ENCODE peak calls at places on chromosomes 6 and 20, in four cellular contexts. R, H, F and L are unnamed samples.

GRCh38 chr6:37483502-37483901 is 16.2 kb downstream of the CCDC167 start:
- DNase-seq in R (no peak), H (no peak), F (no peak), L (no peak)

GRCh38 chr6:149938571-149939462 is 3.0 kb upstream of the ULBP2 start:
- DNase-seq in R (no peak), H (no peak), F (no peak), L (no peak)

GRCh38 chr6:159540152-159540551 is 152.9 kb downstream of the SOD2 start:
- DNase-seq in R (peak; percentile 14), H (peak; percentile 59), F (no peak), L (no peak)

GRCh38 chr6:39350723-39351505 is 28.4 kb upstream of the KCNK16 start:
- DNase-seq in R (no peak), H (no peak), F (no peak), L (no peak)

GRCh38 chr20:13995841-13996240 is 525 bp downstream of the MACROD2 start:
- DNase-seq in R (peak; percentile 51), H (peak; percentile 74), F (no peak), L (no peak)

GRCh38 chr20:3209023-3209945 is at the start of gene ITPA:
- DNase-seq in R (peak; percentile 58), H (peak; percentile 73), F (peak; percentile 37), L (no peak)

GRCh38 chr20:4020256-4020655 is 4.9 kb upstream of the RNF24 start:
- DNase-seq in R (no peak), H (no peak), F (no peak), L (no peak)

GRCh38 chr20:42341654-42342053 is 723.5 kb upstream of the CHD6 start:
- DNase-seq in R (no peak), H (no peak), F (no peak), L (no peak)

GRCh38 chr6:123898669-123899068 is 95.0 kb downstream of the NKAIN2 start:
- DNase-seq in R (no peak), H (no peak), F (no peak), L (no peak)

GRCh38 chr6:37793067-37793466 is 26.5 kb upstream of the ZFAND3 start:
- DNase-seq in R (no peak), H (no peak), F (peak; percentile 33), L (no peak)

GRCh38 chr20:25310921-25311728 is 63.2 kb downstream of the PYGB start:
- DNase-seq in R (no peak), H (no peak), F (peak; percentile 52), L (no peak)

GRCh38 chr6:161434921-161435411 is 161.1 kb upstream of the AGPAT4 start:
- DNase-seq in R (peak; percentile 66), H (peak; percentile 59), F (peak; percentile 99), L (no peak)

GRCh38 chr20:62982124-62983075 is 24.4 kb downstream of the BHLHE23 start:
- DNase-seq in R (no peak), H (no peak), F (no peak), L (no peak)

GRCh38 chr6:111764238-111765182 is 108.7 kb downstream of the FYN start:
- DNase-seq in R (no peak), H (peak; percentile 56), F (no peak), L (no peak)

GRCh38 chr6:106908386-106908840 is 66.1 kb downstream of the CD24 start:
- DNase-seq in R (no peak), H (no peak), F (no peak), L (no peak)

GRCh38 chr20:44485078-44485829 is 9.6 kb downstream of the TTPAL start:
- DNase-seq in R (no peak), H (no peak), F (no peak), L (no peak)

GRCh38 chr6:109491207-109491938 is 8.4 kb upstream of the ZBTB24 start:
- DNase-seq in R (no peak), H (no peak), F (no peak), L (no peak)

GRCh38 chr6:30441171-30441570 is 48.1 kb upstream of the HLA-E start:
- DNase-seq in R (no peak), H (no peak), F (no peak), L (no peak)

GRCh38 chr6:125913864-125914351 is 42.7 kb upstream of the HINT3 start:
- DNase-seq in R (peak; percentile 93), H (no peak), F (peak; percentile 93), L (no peak)

GRCh38 chr6:30683980-30684338 is 2.5 kb downstream of the PPP1R18 start:
- DNase-seq in R (no peak), H (no peak), F (no peak), L (no peak)

GRCh38 chr6:148874698-148875293 is 128.0 kb downstream of the UST start:
- DNase-seq in R (no peak), H (peak; percentile 75), F (peak; percentile 48), L (no peak)

GRCh38 chr6:136720045-136720760 is 72.1 kb downstream of the MAP3K5 start:
- DNase-seq in R (no peak), H (no peak), F (no peak), L (no peak)

GRCh38 chr20:64176548-64177419 is 12.5 kb downstream of the MYT1 start:
- DNase-seq in R (no peak), H (no peak), F (no peak), L (no peak)

GRCh38 chr6:156021746-156022396 is 566.2 kb upstream of the NOX3 start:
- DNase-seq in R (no peak), H (no peak), F (peak; percentile 87), L (no peak)

GRCh38 chr6:154367839-154368695 is 11.5 kb upstream of the IPCEF1 start:
- DNase-seq in R (no peak), H (no peak), F (peak; percentile 41), L (no peak)

GRCh38 chr20:42530855-42531674 is 658.6 kb downstream of the PTPRT start:
- DNase-seq in R (peak; percentile 33), H (peak; percentile 60), F (peak; percentile 0), L (no peak)

GRCh38 chr6:7703148-7703680 is 22.7 kb upstream of the BMP6 start:
- DNase-seq in R (no peak), H (no peak), F (no peak), L (no peak)

GRCh38 chr6:159061146-159061545 is 16.4 kb upstream of the TAGAP start:
- DNase-seq in R (no peak), H (no peak), F (no peak), L (peak; percentile 51)

GRCh38 chr6:166511316-166511715 is 75.2 kb downstream of the RAMACL start:
- DNase-seq in R (no peak), H (no peak), F (no peak), L (no peak)

GRCh38 chr6:157649311-157650260 is 173.5 kb upstream of the SNX9 start:
- DNase-seq in R (no peak), H (no peak), F (no peak), L (no peak)

GRCh38 chr6:28531479-28532128 is 5.9 kb downstream of the GPX5 start:
- DNase-seq in R (peak; percentile 24), H (peak; percentile 38), F (no peak), L (no peak)

GRCh38 chr20:53599039-53599362 is 5.4 kb upstream of the ZNF217 start:
- DNase-seq in R (no peak), H (no peak), F (no peak), L (peak; percentile 30)

GRCh38 chr20:37347347-37347823 is 1.4 kb downstream of the SRC start:
- DNase-seq in R (no peak), H (no peak), F (no peak), L (no peak)

GRCh38 chr6:98529364-98529763 is 305.0 kb upstream of the POU3F2 start:
- DNase-seq in R (no peak), H (no peak), F (no peak), L (no peak)

GRCh38 chr6:54262499-54262898 is 45.7 kb upstream of the TINAG start:
- DNase-seq in R (no peak), H (peak; percentile 13), F (no peak), L (no peak)

GRCh38 chr6:54262956-54263355 is 45.3 kb upstream of the TINAG start:
- DNase-seq in R (peak; percentile 6), H (no peak), F (no peak), L (no peak)

GRCh38 chr6:54264581-54265272 is 43.5 kb upstream of the TINAG start:
- DNase-seq in R (no peak), H (no peak), F (no peak), L (no peak)

GRCh38 chr6:54266400-54266923 is 41.8 kb upstream of the TINAG start:
- DNase-seq in R (no peak), H (peak; percentile 23), F (no peak), L (no peak)

DNA sequence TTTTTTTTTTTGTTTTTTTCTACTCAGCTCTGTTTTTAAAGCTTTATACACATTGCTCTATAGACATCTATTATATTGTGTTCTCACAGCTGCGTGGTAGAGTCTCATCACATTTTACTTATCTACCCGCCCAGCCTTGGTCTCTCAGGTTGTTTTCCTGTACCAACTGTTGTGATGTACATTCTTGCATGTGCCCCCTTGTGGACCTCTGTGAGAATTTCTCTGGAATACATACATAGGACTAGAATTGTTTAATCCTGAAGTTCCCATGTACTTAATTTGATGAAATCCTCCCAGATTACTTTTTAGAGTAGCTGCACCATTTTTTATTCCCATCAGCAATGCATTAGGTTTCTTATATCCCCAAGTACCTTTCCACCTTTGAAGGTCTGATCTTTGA is 40.4 kb upstream of the TINAG start:
- DNase-seq in R (peak; percentile 61), H (peak; percentile 73), F (peak; percentile 64), L (no peak)
- TF ChIP-seq CTCF in R (peak; percentile 28), H (peak; percentile 70), F (peak; percentile 53), L (peak; percentile 56)

DNA sequence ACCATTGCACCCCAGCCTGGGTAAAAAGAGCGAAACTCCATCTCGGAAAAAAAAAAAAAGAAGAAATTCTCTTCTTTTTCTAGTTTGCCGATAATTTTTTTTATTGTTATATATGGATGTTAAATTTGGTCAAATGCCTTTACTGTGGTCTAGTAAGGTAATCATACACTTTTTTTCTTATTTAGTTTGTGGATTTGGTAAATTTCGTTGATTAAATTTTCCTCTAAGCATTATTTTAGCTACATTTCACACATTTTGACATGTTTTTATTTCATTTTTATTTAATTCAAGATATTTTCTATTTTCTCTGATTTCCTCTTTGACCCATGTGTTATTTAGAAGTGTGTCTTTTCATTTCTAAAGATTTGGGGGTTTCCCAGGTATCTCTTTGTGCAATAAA is 18.0 kb upstream of the ELOVL2 start:
- DNase-seq in R (no peak), H (no peak), F (no peak), L (no peak)
- TF ChIP-seq CTCF in R (no peak), H (no peak), F (no peak), L (no peak)

DNA sequence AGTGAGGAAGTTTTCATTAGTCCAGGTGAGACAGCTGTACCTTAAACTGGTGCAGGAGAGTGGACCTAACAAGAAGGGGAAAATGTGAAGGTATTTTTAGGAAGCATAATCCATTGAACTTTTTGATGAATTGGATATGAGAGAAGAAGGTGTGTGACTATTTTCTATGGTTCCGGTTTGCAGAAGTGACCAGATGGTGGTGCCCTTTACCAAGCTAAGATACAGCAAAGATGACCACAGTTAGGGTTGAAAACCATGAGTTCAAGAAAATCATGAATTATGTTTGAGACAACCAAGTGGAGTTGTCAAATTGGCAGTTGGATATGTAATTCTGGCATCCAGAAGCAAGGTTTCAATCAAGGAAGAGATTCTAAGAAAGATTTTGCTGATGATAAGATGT is 61.9 kb upstream of the NRSN1 start:
- DNase-seq in R (peak; percentile 18), H (peak; percentile 50), F (no peak), L (no peak)
- TF ChIP-seq CTCF in R (peak; percentile 43), H (peak; percentile 84), F (no peak), L (peak; percentile 27)

DNA sequence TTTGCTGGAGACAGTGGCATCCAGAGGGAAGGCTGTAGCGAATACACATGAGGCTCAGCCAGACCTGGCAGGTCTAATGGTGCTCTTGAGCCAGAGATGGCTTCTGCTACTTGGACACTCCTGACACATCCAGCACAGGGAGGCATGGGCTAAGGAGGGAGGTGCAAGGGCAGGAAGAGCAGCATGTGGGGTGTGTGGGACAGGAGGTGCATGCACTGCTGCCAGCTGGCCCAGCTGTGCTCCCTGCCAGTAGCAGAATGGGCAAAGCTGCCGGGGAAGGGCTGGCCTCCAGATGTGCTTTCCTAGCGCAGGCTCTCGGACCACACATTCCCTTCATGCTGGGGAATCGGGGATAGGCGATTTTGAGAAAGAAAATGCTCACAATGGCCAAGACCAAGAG is 309.2 kb downstream of the CDC5L start:
- DNase-seq in R (no peak), H (no peak), F (no peak), L (peak; percentile 70)
- TF ChIP-seq CTCF in R (no peak), H (no peak), F (no peak), L (no peak)